ENCODE peak calls at places on chromosomes 2 and 18, in six cellular contexts. One of them, this sample, is unnamed. For H3K9me3, the result is how much of the 10 kb centered on the place peaks cover.

GRCh38 chr2:217951521-217952247 is 51.1 kb downstream of the TNS1 start:
- DNase-seq in CD4-positive, CD25-positive, alpha-beta regulatory T cell: no peak
- DNase-seq in transverse colon: no peak
- DNase-seq in sigmoid colon: peak
- DNase-seq in cardiac muscle cell: no peak
- DNase-seq in body of pancreas: peak
- DNase-seq in this sample: no peak

GRCh38 chr18:10519366-10519765 is 6.5 kb upstream of the NAPG start:
- DNase-seq in cardiac muscle cell: peak
- DNase-seq in CD4-positive, CD25-positive, alpha-beta regulatory T cell: no peak
- DNase-seq in body of pancreas: no peak
- DNase-seq in transverse colon: no peak
- DNase-seq in sigmoid colon: no peak
- DNase-seq in this sample: no peak

GRCh38 chr2:71798266-71799012 is 345.1 kb downstream of the DYSF start:
- DNase-seq in cardiac muscle cell: peak
- DNase-seq in body of pancreas: peak
- DNase-seq in CD4-positive, CD25-positive, alpha-beta regulatory T cell: no peak
- DNase-seq in sigmoid colon: peak
- DNase-seq in transverse colon: peak
- DNase-seq in this sample: peak

GRCh38 chr2:102753563-102754159 is 8.2 kb upstream of the TMEM182 start:
- DNase-seq in cardiac muscle cell: peak
- DNase-seq in sigmoid colon: no peak
- DNase-seq in CD4-positive, CD25-positive, alpha-beta regulatory T cell: peak
- DNase-seq in transverse colon: peak
- DNase-seq in body of pancreas: peak
- DNase-seq in this sample: peak

GRCh38 chr2:233451950-233452349 is 97.7 kb downstream of the DGKD start:
- DNase-seq in transverse colon: no peak
- DNase-seq in sigmoid colon: no peak
- DNase-seq in body of pancreas: no peak
- DNase-seq in cardiac muscle cell: no peak
- DNase-seq in CD4-positive, CD25-positive, alpha-beta regulatory T cell: no peak
- DNase-seq in this sample: peak

GRCh38 chr2:216023055-216023648 is 9.8 kb upstream of the MREG start:
- DNase-seq in CD4-positive, CD25-positive, alpha-beta regulatory T cell: peak
- DNase-seq in cardiac muscle cell: peak
- DNase-seq in sigmoid colon: no peak
- DNase-seq in transverse colon: peak
- DNase-seq in body of pancreas: peak
- DNase-seq in this sample: peak

GRCh38 chr2:218806346-218806978 is 24.5 kb downstream of the CYP27A1 start:
- DNase-seq in cardiac muscle cell: peak
- DNase-seq in sigmoid colon: peak
- DNase-seq in body of pancreas: peak
- DNase-seq in transverse colon: peak
- DNase-seq in CD4-positive, CD25-positive, alpha-beta regulatory T cell: no peak
- DNase-seq in this sample: no peak

GRCh38 chr18:66066191-66066590 is 315.4 kb downstream of the CDH7 start:
- DNase-seq in body of pancreas: no peak
- DNase-seq in cardiac muscle cell: no peak
- DNase-seq in CD4-positive, CD25-positive, alpha-beta regulatory T cell: no peak
- DNase-seq in sigmoid colon: no peak
- DNase-seq in transverse colon: no peak
- DNase-seq in this sample: no peak

GRCh38 chr18:79715280-79715679 is 35.7 kb downstream of the CTDP1 start:
- DNase-seq in cardiac muscle cell: no peak
- DNase-seq in body of pancreas: no peak
- DNase-seq in sigmoid colon: no peak
- DNase-seq in CD4-positive, CD25-positive, alpha-beta regulatory T cell: no peak
- DNase-seq in transverse colon: no peak
- DNase-seq in this sample: no peak

GRCh38 chr2:235000426-235001236 is 48.8 kb downstream of the SH3BP4 start:
- DNase-seq in CD4-positive, CD25-positive, alpha-beta regulatory T cell: no peak
- DNase-seq in body of pancreas: peak
- DNase-seq in sigmoid colon: peak
- DNase-seq in transverse colon: peak
- DNase-seq in cardiac muscle cell: peak
- DNase-seq in this sample: peak

GRCh38 chr18:59006461-59007067 is 133.1 kb upstream of the SEC11C start:
- DNase-seq in transverse colon: no peak
- DNase-seq in cardiac muscle cell: peak
- DNase-seq in body of pancreas: no peak
- DNase-seq in CD4-positive, CD25-positive, alpha-beta regulatory T cell: no peak
- DNase-seq in sigmoid colon: no peak
- DNase-seq in this sample: no peak

GRCh38 chr2:161613161-161613560 is 11.1 kb upstream of the SLC4A10 start:
- DNase-seq in transverse colon: no peak
- DNase-seq in CD4-positive, CD25-positive, alpha-beta regulatory T cell: no peak
- DNase-seq in sigmoid colon: no peak
- DNase-seq in body of pancreas: no peak
- DNase-seq in cardiac muscle cell: no peak
- DNase-seq in this sample: no peak

GRCh38 chr2:101205521-101205998 is 47.1 kb upstream of the CNOT11 start:
- DNase-seq in cardiac muscle cell: peak
- DNase-seq in body of pancreas: peak
- DNase-seq in sigmoid colon: peak
- DNase-seq in CD4-positive, CD25-positive, alpha-beta regulatory T cell: peak
- DNase-seq in transverse colon: peak
- DNase-seq in this sample: peak

GRCh38 chr2:133240505-133241230 is 327.6 kb downstream of the NCKAP5 start:
- DNase-seq in body of pancreas: no peak
- DNase-seq in cardiac muscle cell: no peak
- DNase-seq in sigmoid colon: no peak
- DNase-seq in transverse colon: no peak
- DNase-seq in CD4-positive, CD25-positive, alpha-beta regulatory T cell: no peak
- DNase-seq in this sample: no peak
- H3K4me3 ChIP-seq in body of pancreas: no peak
- H3K4me3 ChIP-seq in cardiac muscle cell: no peak
- H3K4me3 ChIP-seq in sigmoid colon: no peak
- H3K4me3 ChIP-seq in transverse colon: no peak
- H3K4me3 ChIP-seq in CD4-positive, CD25-positive, alpha-beta regulatory T cell: no peak
- H3K4me3 ChIP-seq in this sample: no peak

GRCh38 chr2:1731512-1731962 is 12.8 kb downstream of the PXDN start:
- DNase-seq in body of pancreas: no peak
- DNase-seq in sigmoid colon: peak
- DNase-seq in cardiac muscle cell: no peak
- DNase-seq in CD4-positive, CD25-positive, alpha-beta regulatory T cell: no peak
- DNase-seq in transverse colon: peak
- DNase-seq in this sample: peak
- H3K27ac ChIP-seq in body of pancreas: no peak
- H3K27ac ChIP-seq in sigmoid colon: peak
- H3K27ac ChIP-seq in cardiac muscle cell: no peak
- H3K27ac ChIP-seq in CD4-positive, CD25-positive, alpha-beta regulatory T cell: no peak
- H3K27ac ChIP-seq in transverse colon: peak
- H3K27ac ChIP-seq in this sample: no peak

GRCh38 chr2:82811946-82812345 is 1647.1 kb downstream of the SUCLG1 start:
- DNase-seq in CD4-positive, CD25-positive, alpha-beta regulatory T cell: no peak
- DNase-seq in body of pancreas: no peak
- DNase-seq in transverse colon: no peak
- DNase-seq in cardiac muscle cell: no peak
- DNase-seq in sigmoid colon: no peak
- DNase-seq in this sample: no peak
- H3K9me3 ChIP-seq in CD4-positive, CD25-positive, alpha-beta regulatory T cell: under half
- H3K9me3 ChIP-seq in body of pancreas: under half
- H3K9me3 ChIP-seq in transverse colon: under half
- H3K9me3 ChIP-seq in cardiac muscle cell: under half
- H3K9me3 ChIP-seq in sigmoid colon: under half
- H3K9me3 ChIP-seq in this sample: under half

DNA sequence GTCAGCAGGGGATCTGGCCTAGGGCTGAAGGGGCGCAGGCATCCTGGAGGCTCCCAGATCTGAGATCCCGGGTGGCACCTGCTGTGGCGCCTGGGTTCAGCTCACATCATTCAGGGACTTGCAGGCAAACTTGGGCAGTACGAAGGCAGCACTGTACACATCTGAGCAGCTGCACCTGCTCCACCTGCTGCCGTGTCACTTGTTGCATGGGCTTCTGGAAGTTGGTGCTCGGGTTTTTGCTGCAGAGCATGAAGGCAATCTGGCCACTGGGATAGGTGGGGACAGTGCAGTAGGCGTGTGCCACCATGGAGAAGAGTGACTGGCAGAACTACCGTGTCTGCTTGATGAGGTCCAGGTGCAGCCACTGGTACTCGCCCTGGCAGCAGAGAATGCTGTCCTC is 48.6 kb downstream of the UGGT1 start:
- DNase-seq in body of pancreas: no peak
- DNase-seq in CD4-positive, CD25-positive, alpha-beta regulatory T cell: no peak
- DNase-seq in transverse colon: no peak
- DNase-seq in cardiac muscle cell: no peak
- DNase-seq in sigmoid colon: no peak
- DNase-seq in this sample: no peak
- H3K4me3 ChIP-seq in body of pancreas: no peak
- H3K4me3 ChIP-seq in CD4-positive, CD25-positive, alpha-beta regulatory T cell: no peak
- H3K4me3 ChIP-seq in transverse colon: no peak
- H3K4me3 ChIP-seq in cardiac muscle cell: no peak
- H3K4me3 ChIP-seq in sigmoid colon: no peak
- H3K4me3 ChIP-seq in this sample: no peak

DNA sequence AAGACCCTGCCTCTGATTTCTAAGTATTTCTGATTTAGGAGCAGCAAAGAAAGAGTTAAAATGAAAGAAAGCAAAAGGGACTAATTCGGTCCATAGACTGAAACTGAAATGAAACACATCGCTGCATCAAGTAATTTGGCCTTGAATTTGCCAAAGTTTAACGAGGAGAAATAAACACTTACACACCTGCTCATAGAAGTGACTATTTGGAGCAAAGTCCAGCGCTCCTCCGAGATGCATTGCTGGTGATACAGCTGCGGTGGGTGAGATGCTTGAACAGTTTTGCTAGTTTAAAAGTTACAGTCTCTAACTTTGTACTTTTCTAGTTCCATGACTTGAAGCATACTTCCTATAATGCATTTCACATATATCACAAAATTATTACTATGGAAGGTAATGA is 18.3 kb downstream of the GALR1 start:
- DNase-seq in body of pancreas: no peak
- DNase-seq in transverse colon: no peak
- DNase-seq in sigmoid colon: no peak
- DNase-seq in cardiac muscle cell: no peak
- DNase-seq in CD4-positive, CD25-positive, alpha-beta regulatory T cell: no peak
- DNase-seq in this sample: no peak
- H3K27ac ChIP-seq in body of pancreas: no peak
- H3K27ac ChIP-seq in transverse colon: no peak
- H3K27ac ChIP-seq in sigmoid colon: no peak
- H3K27ac ChIP-seq in cardiac muscle cell: no peak
- H3K27ac ChIP-seq in CD4-positive, CD25-positive, alpha-beta regulatory T cell: no peak
- H3K27ac ChIP-seq in this sample: no peak

GRCh38 chr18:61939032-61939674 is 46.3 kb upstream of the RNF152 start:
- DNase-seq in sigmoid colon: no peak
- DNase-seq in cardiac muscle cell: no peak
- DNase-seq in transverse colon: no peak
- DNase-seq in CD4-positive, CD25-positive, alpha-beta regulatory T cell: no peak
- DNase-seq in body of pancreas: no peak
- DNase-seq in this sample: no peak
- H3K9me3 ChIP-seq in sigmoid colon: under half
- H3K9me3 ChIP-seq in cardiac muscle cell: under half
- H3K9me3 ChIP-seq in transverse colon: under half
- H3K9me3 ChIP-seq in CD4-positive, CD25-positive, alpha-beta regulatory T cell: under half
- H3K9me3 ChIP-seq in body of pancreas: under half
- H3K9me3 ChIP-seq in this sample: under half